ENCODE peak calls at places on chromosomes 16 and 17, in seven cellular contexts. H is HCT116, S is K562, B is H1, V is GM12878, N is HepG2, Q is SK-N-SH. G is an unnamed sample.

GRCh38 chr16:79601978-79602609 is 1.6 kb upstream of the MAF start:
- DNase-seq in H (no peak), S (peak; percentile 64), B (peak; percentile 89), V (peak; percentile 13), N (peak; percentile 76), Q (peak; percentile 60), G (peak; percentile 30)

GRCh38 chr16:85306071-85306792 is 194.0 kb upstream of the CIBAR2 start:
- DNase-seq in H (peak; percentile 65), S (peak; percentile 78), B (no peak), V (peak; percentile 30), N (peak; percentile 84), Q (no peak), G (no peak)

GRCh38 chr16:59878479-59878878 is 1144.4 kb upstream of the GOT2 start:
- DNase-seq in H (no peak), S (no peak), B (no peak), V (no peak), N (no peak), Q (no peak), G (peak; percentile 2)

GRCh38 chr17:57750930-57751329 is 5.8 kb upstream of the CCDC182 start:
- DNase-seq in H (no peak), S (no peak), B (no peak), V (no peak), N (no peak), Q (no peak), G (no peak)

GRCh38 chr16:16063685-16064084 is 114.3 kb downstream of the ABCC1 start:
- DNase-seq in H (no peak), S (peak; percentile 43), B (no peak), V (no peak), N (no peak), Q (no peak), G (no peak)

GRCh38 chr17:37392024-37392590 is 14.5 kb downstream of the ACACA start:
- DNase-seq in H (no peak), S (no peak), B (no peak), V (no peak), N (no peak), Q (no peak), G (no peak)

GRCh38 chr17:68697850-68698313 is 96.7 kb upstream of the FAM20A start:
- DNase-seq in H (no peak), S (no peak), B (no peak), V (no peak), N (peak; percentile 14), Q (no peak), G (no peak)

GRCh38 chr17:82863941-82864720 is 24.3 kb upstream of the ZNF750 start:
- DNase-seq in H (peak; percentile 68), S (peak; percentile 64), B (no peak), V (peak; percentile 97), N (no peak), Q (peak; percentile 70), G (no peak)

GRCh38 chr16:88617268-88618031 is 20.9 kb upstream of the IL17C start:
- DNase-seq in H (no peak), S (no peak), B (no peak), V (no peak), N (no peak), Q (no peak), G (no peak)

GRCh38 chr17:4357671-4358070 is 8.8 kb downstream of the UBE2G1 start:
- DNase-seq in H (no peak), S (no peak), B (no peak), V (no peak), N (no peak), Q (no peak), G (no peak)

GRCh38 chr16:70480127-70481105 is 26.0 kb downstream of the FCSK start:
- DNase-seq in H (no peak), S (no peak), B (no peak), V (no peak), N (no peak), Q (no peak), G (no peak)

GRCh38 chr17:54172654-54173316 is 350.1 kb downstream of the KIF2B start:
- DNase-seq in H (no peak), S (no peak), B (peak; percentile 50), V (no peak), N (peak; percentile 18), Q (no peak), G (no peak)

GRCh38 chr16:48526058-48526957 is 83.7 kb downstream of the N4BP1 start:
- DNase-seq in H (peak; percentile 66), S (no peak), B (no peak), V (peak; percentile 40), N (peak; percentile 85), Q (no peak), G (peak; percentile 32)

GRCh38 chr17:39271546-39271945 is 45.8 kb upstream of the STAC2 start:
- DNase-seq in H (no peak), S (no peak), B (no peak), V (no peak), N (no peak), Q (no peak), G (no peak)

GRCh38 chr17:37683454-37683984 is 40.3 kb upstream of the DDX52 start:
- DNase-seq in H (no peak), S (no peak), B (no peak), V (no peak), N (peak; percentile 97), Q (no peak), G (no peak)

GRCh38 chr16:86181526-86181925 is 282.6 kb downstream of the IRF8 start:
- DNase-seq in H (no peak), S (peak; percentile 57), B (no peak), V (no peak), N (no peak), Q (no peak), G (no peak)

GRCh38 chr17:73118876-73119485 is 26.5 kb upstream of the SLC39A11 start:
- DNase-seq in H (no peak), S (no peak), B (no peak), V (no peak), N (no peak), Q (peak; percentile 82), G (no peak)

GRCh38 chr16:51540259-51540658 is 389.2 kb upstream of the SALL1 start:
- DNase-seq in H (no peak), S (no peak), B (no peak), V (no peak), N (no peak), Q (no peak), G (no peak)

GRCh38 chr16:15949210-15950166 is at the start of gene ABCC1:
- DNase-seq in H (no peak), S (peak; percentile 93), B (peak; percentile 68), V (no peak), N (peak; percentile 60), Q (peak; percentile 95), G (no peak)

GRCh38 chr16:69922200-69922599 is 28.9 kb upstream of the CLEC18A start:
- DNase-seq in H (no peak), S (no peak), B (no peak), V (no peak), N (no peak), Q (no peak), G (no peak)

GRCh38 chr17:76742958-76743357 is 5.0 kb downstream of the MFSD11 start:
- DNase-seq in H (no peak), S (no peak), B (no peak), V (no peak), N (no peak), Q (no peak), G (no peak)

GRCh38 chr17:76738468-76738850 is 540 bp downstream of the MFSD11 start:
- DNase-seq in H (no peak), S (no peak), B (no peak), V (no peak), N (no peak), Q (peak; percentile 61), G (no peak)

GRCh38 chr17:76737676-76738467 is at the start of gene MFSD11:
- DNase-seq in H (peak; percentile 80), S (peak; percentile 89), B (peak; percentile 93), V (no peak), N (peak; percentile 90), Q (peak; percentile 98), G (no peak)

GRCh38 chr17:76737082-76737675 is at the start of gene SRSF2:
- DNase-seq in H (peak; percentile 97), S (peak; percentile 92), B (peak; percentile 98), V (peak; percentile 87), N (peak; percentile 98), Q (peak; percentile 100), G (peak; percentile 76)

GRCh38 chr17:76740329-76741118 is 2.6 kb downstream of the MFSD11 start:
- DNase-seq in H (no peak), S (no peak), B (no peak), V (no peak), N (no peak), Q (no peak), G (no peak)
- TF ChIP-seq SIN3A in H (no peak), S (no peak), B (no peak), V (no peak), N (no peak), Q (no peak), G (no peak)

GRCh38 chr17:12398636-12399035 is 267.1 kb upstream of the MYOCD start:
- DNase-seq in H (no peak), S (no peak), B (no peak), V (no peak), N (no peak), Q (no peak), G (no peak)
- TF ChIP-seq SIN3A in H (no peak), S (no peak), B (no peak), V (no peak), N (no peak), Q (no peak), G (no peak)

GRCh38 chr16:66933776-66934137 is 445 bp downstream of the CIAO2B start:
- DNase-seq in H (no peak), S (no peak), B (no peak), V (no peak), N (no peak), Q (no peak), G (no peak)
- TF ChIP-seq SIN3A in H (no peak), S (no peak), B (no peak), V (no peak), N (no peak), Q (no peak), G (no peak)

GRCh38 chr16:4623593-4623992 is 1.0 kb upstream of the MGRN1 start:
- DNase-seq in H (no peak), S (no peak), B (no peak), V (no peak), N (no peak), Q (no peak), G (no peak)

GRCh38 chr16:4624015-4624826 is at the start of gene MGRN1:
- DNase-seq in H (peak; percentile 96), S (peak; percentile 87), B (peak; percentile 94), V (peak; percentile 96), N (peak; percentile 93), Q (peak; percentile 98), G (peak; percentile 93)

GRCh38 chr16:4626396-4626795 is 1.8 kb downstream of the MGRN1 start:
- DNase-seq in H (no peak), S (no peak), B (no peak), V (no peak), N (no peak), Q (no peak), G (no peak)

GRCh38 chr16:4624827-4625616 is 396 bp downstream of the MGRN1 start:
- DNase-seq in H (no peak), S (peak; percentile 81), B (peak; percentile 85), V (peak; percentile 48), N (peak; percentile 40), Q (no peak), G (no peak)

DNA sequence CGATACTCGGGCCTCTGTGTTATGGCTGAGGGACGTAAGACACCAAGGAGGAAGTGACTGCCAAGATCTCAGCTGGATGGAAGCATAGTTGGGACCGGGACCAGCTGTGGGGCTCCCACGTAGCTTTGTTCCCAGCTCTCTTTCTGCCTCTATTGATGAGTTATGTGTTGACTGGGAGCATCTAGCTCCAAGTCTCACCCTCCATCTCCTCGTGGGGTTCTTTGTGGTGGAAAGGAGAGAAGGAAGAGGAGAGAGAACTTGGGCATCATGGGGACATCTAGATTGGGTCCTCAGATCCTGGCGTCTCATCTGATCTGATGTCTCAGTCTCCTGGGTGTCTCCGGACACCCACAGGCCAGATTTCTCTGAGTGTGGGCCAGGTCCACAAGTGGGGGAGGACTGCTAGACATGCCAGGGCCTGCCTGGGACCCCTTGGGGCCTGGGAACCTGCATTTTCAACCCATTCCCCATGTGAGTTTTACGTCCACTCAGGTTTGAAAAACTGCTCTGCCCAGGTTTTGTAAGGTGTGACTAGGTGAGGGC is 1.1 kb downstream of the MGRN1 start:
- DNase-seq in H (no peak), S (no peak), B (no peak), V (no peak), N (no peak), Q (no peak), G (no peak)
- TF ChIP-seq SIN3A in H (no peak), S (no peak), B (no peak), V (no peak), N (no peak), Q (no peak), G (no peak)

G was measured in Panc1.